ENCODE peak calls at places on chromosomes 12 and 14, in five cellular contexts. I is GM12865, C is heart left ventricle, F is AG09309, H is foreskin fibroblast. L is an unnamed sample.

GRCh38 chr12:95074766-95075165 is 1.3 kb upstream of the NR2C1 start:
- DNase-seq in I (no peak), F (no peak), C (no peak), H (no peak), L (no peak)

GRCh38 chr12:26011099-26011498 is 52.6 kb downstream of the RASSF8 start:
- DNase-seq in H (peak), I (no peak), F (peak), C (no peak), L (peak)

GRCh38 chr14:23068792-23069412 is 11.6 kb upstream of the CDH24 start:
- DNase-seq in F (peak), C (peak), H (peak), I (peak), L (peak)

GRCh38 chr12:132827763-132828703 is 636 bp downstream of the GOLGA3 start:
- DNase-seq in C (peak), H (peak), F (peak), I (peak), L (peak)

GRCh38 chr14:65879218-65880009 is 466.9 kb downstream of the FUT8 start:
- DNase-seq in C (no peak), H (peak), F (peak), I (no peak), L (peak)

GRCh38 chr12:116773276-116773731 is 35.2 kb downstream of the RNFT2 start:
- DNase-seq in I (no peak), H (no peak), F (peak), C (no peak), L (peak)

GRCh38 chr12:14315501-14315900 is 50.0 kb upstream of the ATF7IP start:
- DNase-seq in C (no peak), F (no peak), I (no peak), H (no peak), L (no peak)

GRCh38 chr12:114933428-114934160 is 249.6 kb upstream of the TBX3 start:
- DNase-seq in H (peak), I (no peak), F (peak), C (no peak), L (peak)

GRCh38 chr14:75297417-75298040 is 18.9 kb downstream of the FOS start:
- DNase-seq in C (no peak), I (no peak), H (no peak), F (no peak), L (no peak)

GRCh38 chr12:50980545-50980944 is 28.2 kb downstream of the HIGD1C start:
- DNase-seq in H (no peak), I (no peak), C (no peak), F (no peak), L (no peak)

GRCh38 chr14:68297871-68298468 is 478.4 kb downstream of the RAD51B start:
- DNase-seq in I (no peak), C (no peak), F (no peak), H (peak), L (peak)

GRCh38 chr14:68633131-68633991 is 159.5 kb downstream of the ZFP36L1 start:
- DNase-seq in C (peak), F (no peak), I (no peak), H (no peak), L (no peak)

GRCh38 chr14:54420478-54421116 is 20.6 kb downstream of the CNIH1 start:
- DNase-seq in H (peak), I (no peak), F (no peak), C (no peak), L (peak)

GRCh38 chr12:69553626-69554248 is 31.5 kb upstream of the CCT2 start:
- DNase-seq in C (no peak), H (peak), I (peak), F (no peak), L (peak)

GRCh38 chr14:89625208-89625987 is 208.4 kb upstream of the FOXN3 start:
- DNase-seq in H (no peak), I (no peak), C (peak), F (no peak), L (no peak)

GRCh38 chr12:32586390-32586789 is 92.7 kb upstream of the DNM1L start:
- DNase-seq in F (no peak), I (no peak), C (no peak), H (peak), L (no peak)

GRCh38 chr12:59005195-59005961 is 85.1 kb upstream of the LRIG3 start:
- DNase-seq in I (no peak), C (no peak), H (peak), F (peak), L (no peak)

GRCh38 chr12:113236539-113237354 is 15.5 kb downstream of the TPCN1 start:
- DNase-seq in I (no peak), C (peak), H (no peak), F (no peak), L (no peak)

GRCh38 chr12:116693259-116694227 is 44.3 kb downstream of the SPRING1 start:
- DNase-seq in H (no peak), C (peak), F (no peak), I (no peak), L (no peak)

GRCh38 chr12:111446044-111446581 is 40.4 kb downstream of the SH2B3 start:
- DNase-seq in C (peak), H (no peak), F (no peak), I (peak), L (no peak)

GRCh38 chr12:116123511-116124258 is 153.8 kb downstream of the MED13L start:
- DNase-seq in F (no peak), C (peak), H (peak), I (peak), L (peak)

GRCh38 chr12:92505373-92506340 is 197.1 kb upstream of the PLEKHG7 start:
- DNase-seq in H (no peak), F (no peak), C (peak), I (peak), L (no peak)

GRCh38 chr12:68631177-68631576 is 20.5 kb downstream of the RAP1B start:
- DNase-seq in I (no peak), H (no peak), C (no peak), F (no peak), L (peak)

GRCh38 chr12:106147956-106148355 is 9.2 kb upstream of the NUAK1 start:
- DNase-seq in F (no peak), I (no peak), H (no peak), C (peak), L (no peak)

GRCh38 chr12:102876883-102877282 is 40.2 kb downstream of the PAH start:
- DNase-seq in C (no peak), I (no peak), H (no peak), F (no peak), L (no peak)

GRCh38 chr12:102874819-102875218 is 42.2 kb downstream of the PAH start:
- DNase-seq in F (no peak), C (no peak), I (no peak), H (no peak), L (no peak)

GRCh38 chr12:102880783-102881182 is 36.3 kb downstream of the PAH start:
- DNase-seq in I (no peak), H (no peak), F (no peak), C (no peak), L (no peak)

GRCh38 chr12:102883204-102883799 is 33.7 kb downstream of the PAH start:
- DNase-seq in I (peak), H (peak), F (no peak), C (peak), L (peak)

DNA sequence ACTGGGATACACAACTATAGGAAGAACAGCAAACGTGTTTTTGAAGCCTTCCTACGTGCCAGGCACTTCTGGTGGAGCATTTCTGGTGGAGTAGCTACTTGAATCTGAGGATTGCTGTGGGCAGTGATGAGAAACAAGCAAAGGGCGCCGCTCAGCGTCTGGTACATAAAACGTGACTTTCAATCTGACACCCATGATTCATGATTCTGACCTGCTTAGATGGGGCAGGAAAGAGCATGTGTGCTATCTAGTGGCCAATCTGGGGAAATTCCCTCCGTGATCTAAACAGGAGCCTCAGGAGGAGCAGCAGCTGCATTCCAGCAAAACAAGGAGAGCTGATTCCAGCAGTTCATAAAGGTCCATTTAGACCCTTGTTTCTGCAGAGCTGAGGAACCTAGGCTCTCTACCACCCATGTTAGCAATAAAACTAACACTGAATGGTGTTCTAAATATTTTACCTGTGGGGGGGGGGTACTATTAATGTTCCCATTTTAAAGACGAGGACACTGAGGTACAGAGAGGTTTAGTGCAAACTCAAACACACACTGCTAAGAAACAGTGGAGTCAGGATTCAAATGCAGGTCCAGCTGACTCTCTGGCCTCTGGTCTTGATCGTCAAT is 37.8 kb downstream of the PAH start:
- DNase-seq in H (peak), I (peak), C (no peak), F (peak), L (peak)
- TF ChIP-seq CTCF in H (peak), I (peak), C (no peak), F (peak), L (peak)

GRCh38 chr12:131368073-131369071 is 342.5 kb upstream of the SFSWAP start:
- DNase-seq in C (no peak), H (no peak), I (no peak), F (no peak), L (no peak)

GRCh38 chr12:131365821-131366260 is 345.0 kb upstream of the SFSWAP start:
- DNase-seq in F (no peak), C (no peak), I (no peak), H (no peak), L (no peak)

GRCh38 chr12:131363841-131364425 is 347.0 kb upstream of the SFSWAP start:
- DNase-seq in I (no peak), H (no peak), C (no peak), F (no peak), L (no peak)

GRCh38 chr12:131364903-131365820 is 345.7 kb upstream of the SFSWAP start:
- DNase-seq in F (no peak), C (no peak), I (no peak), H (no peak), L (no peak)

GRCh38 chr12:131366261-131366871 is 344.5 kb upstream of the SFSWAP start:
- DNase-seq in H (no peak), F (no peak), C (no peak), I (no peak), L (no peak)
- TF ChIP-seq CTCF in H (no peak), F (no peak), C (no peak), I (no peak), L (no peak)

DNA sequence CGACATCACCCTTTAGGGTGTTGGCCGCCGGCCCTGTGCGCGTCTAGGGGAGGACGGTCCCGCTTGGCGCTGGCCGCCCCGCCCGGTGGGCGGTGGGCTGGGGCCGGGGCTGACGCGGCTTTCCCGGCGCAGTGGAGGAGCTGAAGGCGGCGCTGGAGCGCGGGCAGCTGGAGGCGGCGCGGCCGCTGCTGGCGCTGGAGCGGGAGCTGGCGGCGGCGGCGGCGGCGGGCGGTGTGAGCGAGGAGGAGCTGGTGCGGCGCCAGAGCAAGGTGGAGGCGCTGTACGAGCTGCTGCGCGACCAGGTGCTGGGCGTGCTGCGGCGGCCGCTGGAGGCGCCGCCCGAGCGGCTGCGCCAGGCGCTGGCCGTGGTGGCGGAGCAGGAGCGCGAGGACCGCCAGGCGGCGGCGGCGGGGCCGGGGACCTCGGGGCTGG is 3.6 kb downstream of the TNFAIP2 start:
- DNase-seq in H (no peak), F (no peak), I (no peak), C (peak), L (no peak)
- TF ChIP-seq CTCF in H (no peak), F (no peak), I (no peak), C (no peak), L (no peak)

DNA sequence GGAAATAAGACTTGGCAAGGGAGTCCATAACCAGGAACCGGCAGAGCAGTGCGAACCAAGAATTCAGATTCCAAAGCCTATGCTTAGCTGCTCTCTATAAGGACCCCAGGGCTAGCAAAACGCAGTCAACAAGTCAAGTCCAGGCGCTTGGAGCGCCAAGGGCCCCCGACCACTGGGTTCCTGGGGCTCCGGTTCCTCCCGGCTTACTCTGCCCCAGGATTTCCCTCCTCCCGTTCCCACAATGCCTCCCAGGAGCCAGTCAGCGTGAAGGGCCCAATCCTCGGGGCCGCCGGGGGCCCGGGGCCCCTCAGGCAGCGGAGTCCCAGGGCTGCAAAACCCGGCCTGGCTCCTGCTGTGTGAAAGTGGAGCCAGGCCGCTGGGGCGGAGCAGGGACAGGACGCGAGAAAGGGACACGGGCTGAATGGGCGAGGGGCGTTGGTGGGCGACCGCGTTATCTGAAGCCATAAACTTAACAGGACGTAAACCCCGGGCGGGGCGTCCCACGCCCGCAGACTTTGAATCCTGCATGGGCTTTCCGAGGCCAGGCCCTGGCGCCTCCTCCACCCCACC is 1.5 kb downstream of the KRT8 start:
- DNase-seq in H (peak), I (peak), C (peak), F (no peak), L (no peak)
- TF ChIP-seq CTCF in H (no peak), I (no peak), C (no peak), F (no peak), L (no peak)

DNA sequence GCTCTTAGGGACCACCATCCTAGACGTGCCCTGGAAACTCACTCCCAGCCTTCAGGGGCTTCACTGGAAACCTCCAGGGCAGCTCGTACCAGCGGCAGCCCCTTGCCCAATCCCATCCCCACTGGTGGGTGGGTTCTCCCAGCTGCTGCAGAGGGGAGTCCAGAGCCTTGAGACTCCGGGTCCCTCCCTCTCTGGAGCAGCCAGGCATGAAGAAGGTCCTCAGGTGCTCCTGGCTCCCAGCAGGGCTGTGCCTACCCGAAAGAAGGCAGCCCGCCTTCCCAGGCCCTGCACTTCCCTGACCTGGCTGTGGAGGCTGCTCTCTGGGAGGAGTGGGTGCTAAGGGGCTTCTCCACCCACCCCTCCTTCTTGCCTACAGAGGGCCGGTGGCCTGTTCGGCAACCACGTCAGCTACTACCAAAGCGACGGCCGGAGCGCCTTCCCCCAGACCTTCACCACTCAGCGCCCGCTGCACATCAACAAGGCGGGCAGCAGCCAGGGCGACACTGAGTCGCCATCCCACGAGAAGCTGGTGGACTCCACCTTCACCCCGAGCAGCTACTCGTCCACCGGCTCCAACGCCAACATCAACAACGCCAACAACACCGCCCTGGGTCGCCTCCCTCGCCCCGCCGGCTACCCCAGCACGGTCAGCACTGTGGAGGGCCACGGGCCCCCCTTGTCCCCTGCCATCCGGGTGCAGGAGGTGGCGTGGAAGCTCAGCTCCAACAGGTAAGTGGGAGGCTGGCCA is 115.5 kb upstream of the FKBP4 start:
- DNase-seq in H (no peak), C (no peak), F (no peak), I (no peak), L (no peak)
- TF ChIP-seq CTCF in H (no peak), C (no peak), F (no peak), I (no peak), L (no peak)

DNA sequence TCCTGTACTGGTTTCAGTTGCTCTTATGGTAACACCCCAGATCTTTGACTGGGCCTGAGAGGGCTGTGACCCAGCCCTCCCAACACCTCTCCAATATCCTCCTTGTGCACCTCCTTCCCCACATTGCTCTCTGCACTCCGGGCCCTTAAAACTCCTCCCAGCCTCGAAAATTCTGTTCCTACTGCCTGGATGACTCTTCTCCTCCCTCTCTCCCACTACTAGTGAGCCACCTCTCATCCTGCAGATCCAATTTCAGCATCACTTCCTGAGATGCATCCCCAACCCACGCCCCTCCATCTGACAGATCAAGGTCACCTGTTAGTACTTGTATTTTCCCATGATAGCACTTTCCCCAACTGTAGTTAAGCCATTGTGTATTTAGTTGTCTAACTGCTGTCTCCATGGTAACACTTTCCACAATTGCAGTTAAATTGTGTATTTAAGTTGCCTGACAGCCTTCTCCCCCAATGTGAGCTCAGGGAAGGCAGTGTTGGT is 11.5 kb upstream of the NT5DC3 start:
- DNase-seq in I (no peak), C (no peak), H (no peak), F (no peak), L (peak)
- TF ChIP-seq CTCF in I (no peak), C (no peak), H (no peak), F (no peak), L (no peak)

DNA sequence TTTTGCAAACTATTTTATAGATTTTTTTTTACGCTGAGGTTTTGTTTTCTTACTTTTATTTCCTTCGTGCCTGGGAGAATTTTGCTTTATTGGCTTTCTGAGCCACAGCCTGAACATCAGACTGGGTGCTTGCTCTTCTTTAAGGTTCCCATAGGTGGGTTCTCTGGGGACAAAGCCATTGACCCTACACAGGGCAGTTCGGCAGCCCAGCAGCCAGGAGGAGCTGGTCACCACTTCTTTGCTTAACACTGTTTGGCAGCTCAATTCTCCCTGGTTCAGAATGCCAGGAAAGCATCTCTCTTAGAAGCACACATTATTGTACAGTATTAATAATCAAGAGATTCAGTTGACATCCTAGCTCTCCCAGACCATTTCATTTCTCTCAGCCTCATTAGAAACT is 140.8 kb upstream of the NEDD1 start:
- DNase-seq in I (no peak), C (no peak), H (no peak), F (no peak), L (peak)
- TF ChIP-seq CTCF in I (no peak), C (no peak), H (no peak), F (peak), L (peak)

DNA sequence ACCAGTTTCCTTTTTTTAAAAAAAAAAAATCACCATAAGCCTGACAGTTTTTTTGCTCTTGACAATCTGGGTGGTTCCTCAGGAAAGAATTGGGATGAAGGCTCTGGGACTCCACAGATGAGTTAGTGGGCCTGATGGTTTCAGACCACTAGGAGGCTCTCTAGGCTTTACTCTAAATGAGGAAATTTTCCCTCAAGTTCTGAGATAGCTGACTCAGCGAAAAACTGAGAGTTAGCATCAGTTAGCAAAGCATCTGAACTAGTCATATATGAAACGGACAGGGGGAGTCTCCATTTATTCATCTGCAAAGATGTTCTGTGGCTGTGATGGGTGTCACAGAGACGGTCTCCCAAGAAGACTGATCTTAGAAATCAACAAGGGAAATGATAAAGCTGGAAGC is 314.3 kb upstream of the OR4E1 start:
- DNase-seq in C (no peak), F (no peak), I (peak), H (no peak), L (no peak)
- TF ChIP-seq CTCF in C (no peak), F (peak), I (peak), H (peak), L (peak)

L was measured in HFFc6.